ENCODE peak calls at places on chromosomes 2 and 18, in nine cellular contexts. One of them, this sample, is unnamed. For H3K4me1, the result is how much of the 10 kb centered on the place peaks cover.

GRCh38 chr2:75605770-75606535 is 40.6 kb upstream of the MRPL19 start:
- DNase-seq in K562: no peak
- DNase-seq in A549: peak
- DNase-seq in sigmoid colon: no peak
- DNase-seq in stomach: no peak
- DNase-seq in H1: no peak
- DNase-seq in HCT116: no peak
- DNase-seq in heart left ventricle: no peak
- DNase-seq in tibial nerve: no peak
- DNase-seq in this sample: no peak

GRCh38 chr2:27057184-27057583 is 5.7 kb downstream of the AGBL5 start:
- DNase-seq in K562: no peak
- DNase-seq in A549: no peak
- DNase-seq in sigmoid colon: peak
- DNase-seq in stomach: no peak
- DNase-seq in H1: no peak
- DNase-seq in HCT116: no peak
- DNase-seq in heart left ventricle: no peak
- DNase-seq in tibial nerve: no peak
- DNase-seq in this sample: no peak

GRCh38 chr2:151775057-151775740 is 40.9 kb upstream of the NEB start:
- DNase-seq in K562: peak
- DNase-seq in A549: no peak
- DNase-seq in sigmoid colon: no peak
- DNase-seq in stomach: no peak
- DNase-seq in H1: no peak
- DNase-seq in HCT116: no peak
- DNase-seq in heart left ventricle: no peak
- DNase-seq in tibial nerve: no peak
- DNase-seq in this sample: no peak

GRCh38 chr2:164898475-164898874 is 56.9 kb downstream of the SLC38A11 start:
- DNase-seq in K562: no peak
- DNase-seq in A549: peak
- DNase-seq in sigmoid colon: no peak
- DNase-seq in stomach: no peak
- DNase-seq in H1: no peak
- DNase-seq in HCT116: no peak
- DNase-seq in heart left ventricle: no peak
- DNase-seq in tibial nerve: no peak
- DNase-seq in this sample: no peak

GRCh38 chr2:212354382-212354781 is 184.2 kb downstream of the ERBB4 start:
- DNase-seq in K562: no peak
- DNase-seq in A549: no peak
- DNase-seq in sigmoid colon: no peak
- DNase-seq in stomach: no peak
- DNase-seq in H1: no peak
- DNase-seq in HCT116: no peak
- DNase-seq in heart left ventricle: no peak
- DNase-seq in tibial nerve: no peak
- DNase-seq in this sample: no peak

GRCh38 chr2:234212534-234212933 is 162.0 kb downstream of the SPP2 start:
- DNase-seq in K562: no peak
- DNase-seq in A549: no peak
- DNase-seq in sigmoid colon: no peak
- DNase-seq in stomach: no peak
- DNase-seq in H1: no peak
- DNase-seq in HCT116: no peak
- DNase-seq in heart left ventricle: no peak
- DNase-seq in tibial nerve: no peak
- DNase-seq in this sample: no peak

GRCh38 chr2:49332415-49332814 is 178.1 kb upstream of the FSHR start:
- DNase-seq in K562: no peak
- DNase-seq in A549: no peak
- DNase-seq in sigmoid colon: no peak
- DNase-seq in stomach: no peak
- DNase-seq in H1: no peak
- DNase-seq in HCT116: no peak
- DNase-seq in heart left ventricle: no peak
- DNase-seq in tibial nerve: no peak
- DNase-seq in this sample: no peak

GRCh38 chr18:58515175-58515574 is 113.7 kb downstream of the ALPK2 start:
- DNase-seq in K562: no peak
- DNase-seq in A549: no peak
- DNase-seq in sigmoid colon: no peak
- DNase-seq in stomach: no peak
- DNase-seq in H1: no peak
- DNase-seq in HCT116: no peak
- DNase-seq in heart left ventricle: no peak
- DNase-seq in tibial nerve: no peak
- DNase-seq in this sample: no peak

GRCh38 chr2:234257859-234258561 is 207.5 kb downstream of the SPP2 start:
- DNase-seq in K562: no peak
- DNase-seq in A549: peak
- DNase-seq in sigmoid colon: no peak
- DNase-seq in stomach: peak
- DNase-seq in H1: peak
- DNase-seq in HCT116: peak
- DNase-seq in heart left ventricle: peak
- DNase-seq in tibial nerve: peak
- DNase-seq in this sample: no peak

GRCh38 chr2:13230221-13230620 is 513.5 kb downstream of the TRIB2 start:
- DNase-seq in K562: no peak
- DNase-seq in A549: no peak
- DNase-seq in sigmoid colon: no peak
- DNase-seq in stomach: no peak
- DNase-seq in H1: no peak
- DNase-seq in HCT116: no peak
- DNase-seq in heart left ventricle: no peak
- DNase-seq in tibial nerve: no peak
- DNase-seq in this sample: no peak

GRCh38 chr2:129396980-129397599 is 582.4 kb upstream of the RAB6C start:
- DNase-seq in K562: peak
- DNase-seq in A549: no peak
- DNase-seq in sigmoid colon: no peak
- DNase-seq in stomach: no peak
- DNase-seq in H1: no peak
- DNase-seq in HCT116: peak
- DNase-seq in heart left ventricle: no peak
- DNase-seq in tibial nerve: peak
- DNase-seq in this sample: no peak

GRCh38 chr2:122237506-122237905 is 482.1 kb downstream of the TSN start:
- DNase-seq in K562: no peak
- DNase-seq in A549: no peak
- DNase-seq in sigmoid colon: no peak
- DNase-seq in stomach: no peak
- DNase-seq in H1: no peak
- DNase-seq in HCT116: no peak
- DNase-seq in heart left ventricle: no peak
- DNase-seq in tibial nerve: no peak
- DNase-seq in this sample: no peak

GRCh38 chr2:71804251-71804650 is 343.4 kb downstream of the CYP26B1 start:
- DNase-seq in K562: no peak
- DNase-seq in A549: no peak
- DNase-seq in sigmoid colon: no peak
- DNase-seq in stomach: no peak
- DNase-seq in H1: no peak
- DNase-seq in HCT116: no peak
- DNase-seq in heart left ventricle: no peak
- DNase-seq in tibial nerve: no peak
- DNase-seq in this sample: no peak

DNA sequence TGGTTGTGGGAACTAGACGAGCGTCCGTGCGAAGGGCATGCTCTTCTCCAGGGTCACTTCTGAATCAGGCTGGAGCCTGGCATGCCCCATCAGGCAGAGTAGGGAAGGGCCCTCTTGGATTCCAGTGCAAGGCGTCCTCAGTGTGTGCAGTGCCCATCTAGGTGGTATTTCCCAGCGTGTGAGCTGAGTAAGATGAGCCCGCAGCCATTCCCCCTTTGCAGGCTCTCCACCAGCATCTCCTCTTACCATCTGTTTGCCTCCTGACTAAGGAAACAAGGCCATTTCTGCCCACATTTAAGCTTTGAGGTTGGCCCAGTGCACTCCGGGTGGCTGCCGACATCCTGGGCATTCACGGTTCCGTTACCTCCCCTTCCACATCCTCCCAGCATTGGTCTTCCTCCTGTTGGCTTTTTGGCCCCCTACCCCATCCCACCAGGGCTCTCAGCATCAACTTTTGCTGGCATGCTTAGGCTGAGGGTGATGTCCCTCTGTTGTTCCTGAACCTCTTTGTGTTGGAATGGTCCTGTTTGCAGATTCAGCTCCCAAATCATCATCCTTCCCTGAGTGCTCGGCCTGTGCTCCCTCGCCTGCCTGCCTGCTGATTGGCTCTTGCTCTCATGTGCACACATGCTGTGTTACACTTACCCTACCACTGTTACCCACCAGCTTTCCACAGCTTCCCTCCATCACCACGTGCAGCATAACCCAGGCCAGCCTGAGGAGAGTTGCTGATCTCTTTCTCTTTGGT is 11.8 kb downstream of the CEP68 start:
- DNase-seq in K562: no peak
- DNase-seq in A549: no peak
- DNase-seq in sigmoid colon: no peak
- DNase-seq in stomach: no peak
- DNase-seq in H1: no peak
- DNase-seq in HCT116: no peak
- DNase-seq in heart left ventricle: no peak
- DNase-seq in tibial nerve: no peak
- DNase-seq in this sample: no peak
- H3K4me1 ChIP-seq in K562: under half
- H3K4me1 ChIP-seq in A549: half or more
- H3K4me1 ChIP-seq in sigmoid colon: half or more
- H3K4me1 ChIP-seq in stomach: half or more
- H3K4me1 ChIP-seq in H1: under half
- H3K4me1 ChIP-seq in HCT116: under half
- H3K4me1 ChIP-seq in heart left ventricle: under half
- H3K4me1 ChIP-seq in tibial nerve: half or more
- H3K4me1 ChIP-seq in this sample: half or more

GRCh38 chr2:96113367-96113677 is 3.0 kb downstream of the ADRA2B start:
- DNase-seq in K562: no peak
- DNase-seq in A549: no peak
- DNase-seq in sigmoid colon: no peak
- DNase-seq in stomach: no peak
- DNase-seq in H1: no peak
- DNase-seq in HCT116: no peak
- DNase-seq in heart left ventricle: no peak
- DNase-seq in tibial nerve: no peak
- DNase-seq in this sample: no peak
- H3K4me3 ChIP-seq in K562: no peak
- H3K4me3 ChIP-seq in A549: no peak
- H3K4me3 ChIP-seq in sigmoid colon: no peak
- H3K4me3 ChIP-seq in stomach: no peak
- H3K4me3 ChIP-seq in H1: no peak
- H3K4me3 ChIP-seq in HCT116: no peak
- H3K4me3 ChIP-seq in heart left ventricle: no peak
- H3K4me3 ChIP-seq in tibial nerve: no peak
- H3K4me3 ChIP-seq in this sample: no peak

DNA sequence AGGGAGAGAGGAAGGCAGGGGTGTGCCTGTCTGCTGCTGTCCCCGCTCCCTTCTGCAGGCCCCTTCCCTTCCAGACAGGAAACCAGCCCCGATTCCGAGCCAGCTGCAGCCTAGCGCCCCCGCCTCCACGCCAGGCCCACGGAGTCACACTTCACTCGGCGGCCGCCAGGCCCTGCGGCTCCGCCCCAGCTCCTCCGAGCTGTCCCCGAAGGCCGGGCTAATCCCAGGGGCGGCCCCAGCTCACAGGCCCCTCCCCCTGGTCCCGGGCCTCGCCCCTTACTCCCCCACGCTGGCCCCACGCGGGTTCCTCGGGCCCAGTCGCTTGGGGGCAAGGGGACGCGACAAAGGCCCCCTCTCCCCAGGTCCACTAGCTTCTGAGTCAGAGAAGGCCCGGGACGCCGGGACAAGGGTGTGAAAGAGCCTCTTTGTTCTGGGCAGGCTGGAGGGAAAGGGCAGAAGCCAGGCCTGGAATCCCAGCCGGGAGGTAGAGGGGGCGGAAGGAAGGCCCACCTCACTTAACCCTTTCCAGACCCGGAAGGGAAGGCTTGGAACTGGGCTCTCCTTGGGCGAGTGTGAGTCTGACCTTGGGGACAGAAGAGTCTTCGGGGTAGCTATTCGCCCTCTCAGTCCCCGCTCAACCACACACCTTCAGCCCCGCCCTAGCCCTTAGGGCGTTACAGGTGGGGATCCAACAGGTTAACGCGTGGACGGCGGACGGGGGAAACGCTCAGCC is 1.2 kb downstream of the RTKN start:
- DNase-seq in K562: peak
- DNase-seq in A549: peak
- DNase-seq in sigmoid colon: peak
- DNase-seq in stomach: peak
- DNase-seq in H1: no peak
- DNase-seq in HCT116: peak
- DNase-seq in heart left ventricle: peak
- DNase-seq in tibial nerve: peak
- DNase-seq in this sample: no peak
- TF ChIP-seq POLR2A in K562: peak
- TF ChIP-seq POLR2A in A549: peak
- TF ChIP-seq POLR2A in sigmoid colon: no peak
- TF ChIP-seq POLR2A in stomach: no peak
- TF ChIP-seq POLR2A in H1: peak
- TF ChIP-seq POLR2A in HCT116: no peak
- TF ChIP-seq POLR2A in heart left ventricle: peak
- TF ChIP-seq POLR2A in tibial nerve: peak
- TF ChIP-seq POLR2A in this sample: no peak

GRCh38 chr2:177676636-177677035 is 284.1 kb downstream of the AGPS start:
- DNase-seq in K562: no peak
- DNase-seq in A549: no peak
- DNase-seq in sigmoid colon: no peak
- DNase-seq in stomach: no peak
- DNase-seq in H1: no peak
- DNase-seq in HCT116: no peak
- DNase-seq in heart left ventricle: no peak
- DNase-seq in tibial nerve: no peak
- DNase-seq in this sample: no peak

GRCh38 chr2:177678939-177679338 is 286.4 kb downstream of the AGPS start:
- DNase-seq in K562: no peak
- DNase-seq in A549: no peak
- DNase-seq in sigmoid colon: no peak
- DNase-seq in stomach: no peak
- DNase-seq in H1: no peak
- DNase-seq in HCT116: no peak
- DNase-seq in heart left ventricle: no peak
- DNase-seq in tibial nerve: no peak
- DNase-seq in this sample: no peak

GRCh38 chr2:177671662-177672061 is 279.1 kb downstream of the AGPS start:
- DNase-seq in K562: no peak
- DNase-seq in A549: no peak
- DNase-seq in sigmoid colon: no peak
- DNase-seq in stomach: no peak
- DNase-seq in H1: no peak
- DNase-seq in HCT116: no peak
- DNase-seq in heart left ventricle: no peak
- DNase-seq in tibial nerve: no peak
- DNase-seq in this sample: no peak

GRCh38 chr2:177673602-177674595 is 281.3 kb downstream of the AGPS start:
- DNase-seq in K562: no peak
- DNase-seq in A549: no peak
- DNase-seq in sigmoid colon: no peak
- DNase-seq in stomach: no peak
- DNase-seq in H1: no peak
- DNase-seq in HCT116: no peak
- DNase-seq in heart left ventricle: no peak
- DNase-seq in tibial nerve: no peak
- DNase-seq in this sample: no peak

GRCh38 chr2:177675256-177676220 is 283.0 kb downstream of the AGPS start:
- DNase-seq in K562: no peak
- DNase-seq in A549: no peak
- DNase-seq in sigmoid colon: no peak
- DNase-seq in stomach: no peak
- DNase-seq in H1: no peak
- DNase-seq in HCT116: no peak
- DNase-seq in heart left ventricle: no peak
- DNase-seq in tibial nerve: no peak
- DNase-seq in this sample: no peak
- H3K4me1 ChIP-seq in K562: under half
- H3K4me1 ChIP-seq in A549: under half
- H3K4me1 ChIP-seq in sigmoid colon: under half
- H3K4me1 ChIP-seq in stomach: under half
- H3K4me1 ChIP-seq in H1: under half
- H3K4me1 ChIP-seq in HCT116: under half
- H3K4me1 ChIP-seq in heart left ventricle: under half
- H3K4me1 ChIP-seq in tibial nerve: under half
- H3K4me1 ChIP-seq in this sample: under half

This sample was measured in esophagus squamous epithelium.